ENCODE peak calls at places on chromosome 20, in seven cellular contexts. A is neuronal stem cell, R is neural progenitor cell, T is endodermal cell, M is IMR-90, Y is fibroblast of lung, K is keratinocyte. W is an unnamed sample.

GRCh38 chr20:44600758-44601562 is 18.6 kb downstream of the PKIG start:
- DNase-seq in R (no peak), A (no peak), T (no peak), M (peak; percentile 47), K (no peak), Y (peak; percentile 58), W (no peak)

GRCh38 chr20:8918145-8918544 is 150.7 kb upstream of the PLCB4 start:
- DNase-seq in R (no peak), Y (no peak), K (no peak), M (no peak), A (no peak), T (no peak), W (no peak)

GRCh38 chr20:14576478-14576877 is 239.1 kb upstream of the FLRT3 start:
- DNase-seq in Y (no peak), M (no peak), K (no peak), A (no peak), T (no peak), R (no peak), W (no peak)

GRCh38 chr20:63977392-63978276 is 1.8 kb downstream of the SAMD10 start:
- DNase-seq in A (no peak), T (peak; percentile 55), M (peak; percentile 88), R (no peak), K (no peak), Y (peak; percentile 79), W (peak; percentile 72)

GRCh38 chr20:9225879-9226278 is 157.0 kb downstream of the PLCB4 start:
- DNase-seq in M (no peak), A (no peak), Y (no peak), R (no peak), K (no peak), T (no peak), W (no peak)

GRCh38 chr20:10602141-10602660 is 71.6 kb downstream of the JAG1 start:
- DNase-seq in Y (no peak), R (no peak), K (no peak), M (no peak), T (no peak), A (no peak), W (no peak)

GRCh38 chr20:47576516-47577033 is 74.9 kb downstream of the NCOA3 start:
- DNase-seq in T (peak; percentile 61), K (no peak), M (peak; percentile 90), R (peak; percentile 32), Y (peak; percentile 93), A (no peak), W (peak; percentile 78)

GRCh38 chr20:1958426-1958825 is 35.4 kb downstream of the PDYN start:
- DNase-seq in M (no peak), R (no peak), A (no peak), T (no peak), K (no peak), Y (no peak), W (no peak)

GRCh38 chr20:34615477-34615876 is 57.0 kb downstream of the MAP1LC3A start:
- DNase-seq in R (no peak), T (no peak), Y (peak; percentile 39), K (no peak), A (no peak), M (peak; percentile 49), W (no peak)

GRCh38 chr20:31638317-31638716 is 605 bp downstream of the COX4I2 start:
- DNase-seq in M (no peak), Y (no peak), R (no peak), K (no peak), T (no peak), A (no peak), W (no peak)

GRCh38 chr20:32052090-32052791 is at the start of gene HCK:
- DNase-seq in R (peak; percentile 59), T (peak; percentile 70), M (no peak), A (no peak), K (no peak), Y (no peak), W (no peak)

GRCh38 chr20:1652960-1653359 is 4.6 kb downstream of the SIRPG start:
- DNase-seq in Y (no peak), R (no peak), K (no peak), M (no peak), T (no peak), A (no peak), W (no peak)

GRCh38 chr20:48294196-48294595 is 508.9 kb upstream of the SULF2 start:
- DNase-seq in M (peak; percentile 39), A (no peak), T (no peak), Y (peak; percentile 91), K (no peak), R (no peak), W (no peak)

GRCh38 chr20:32332614-32333013 is 25.5 kb upstream of the ASXL1 start:
- DNase-seq in R (no peak), K (no peak), T (no peak), A (no peak), Y (peak; percentile 82), M (peak; percentile 76), W (peak; percentile 87)

GRCh38 chr20:10508060-10508459 is 73.0 kb downstream of the SLX4IP start:
- DNase-seq in A (no peak), K (no peak), Y (no peak), M (peak; percentile 19), T (no peak), R (no peak), W (no peak)

GRCh38 chr20:13141541-13141940 is 79.5 kb upstream of the ISM1 start:
- DNase-seq in K (no peak), T (no peak), M (no peak), R (no peak), A (no peak), Y (no peak), W (no peak)

GRCh38 chr20:33883164-33883563 is 72.0 kb downstream of the CHMP4B start:
- DNase-seq in R (no peak), M (no peak), T (no peak), K (no peak), A (no peak), Y (no peak), W (peak; percentile 22)

GRCh38 chr20:52103911-52104545 is 87.6 kb downstream of the ZFP64 start:
- DNase-seq in M (peak; percentile 14), R (peak; percentile 49), Y (peak; percentile 42), K (no peak), T (peak; percentile 86), A (no peak), W (no peak)
- H3K9ac ChIP-seq in M (peak overlapping the region; percentile 57), R (no peak overlapping the region), Y (peak overlapping the region; percentile 31), K (peak overlapping the region; percentile 79), T (peak overlapping the region; percentile 3), A (no peak overlapping the region), W (no peak overlapping the region)

DNA sequence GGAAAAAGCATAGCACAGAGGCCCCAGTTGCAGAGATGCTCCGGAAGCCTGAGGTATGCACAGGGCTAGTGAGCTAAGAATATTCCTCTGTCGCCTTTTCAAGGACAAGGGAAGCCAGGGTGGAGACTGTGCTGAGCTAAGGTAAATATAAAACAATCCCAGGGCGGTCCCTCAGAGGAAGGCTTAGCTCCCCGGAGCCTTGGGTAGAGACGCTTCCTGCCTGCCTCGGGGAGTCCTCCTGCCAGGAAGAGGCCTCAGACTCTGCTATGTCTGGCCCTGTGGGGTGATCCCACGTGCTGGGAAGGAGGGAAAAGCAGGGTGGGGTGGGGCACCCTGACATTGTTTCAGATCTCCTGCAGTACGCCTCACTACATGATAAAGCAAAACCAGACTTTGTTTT is 134.9 kb upstream of the FOXA2 start:
- DNase-seq in K (no peak), M (no peak), A (no peak), R (no peak), Y (no peak), T (no peak), W (no peak)
- H3K27ac ChIP-seq in K (no peak overlapping the region), M (no peak overlapping the region), A (no peak overlapping the region), R (no peak overlapping the region), Y (no peak overlapping the region), T (no peak overlapping the region), W (no peak overlapping the region)

DNA sequence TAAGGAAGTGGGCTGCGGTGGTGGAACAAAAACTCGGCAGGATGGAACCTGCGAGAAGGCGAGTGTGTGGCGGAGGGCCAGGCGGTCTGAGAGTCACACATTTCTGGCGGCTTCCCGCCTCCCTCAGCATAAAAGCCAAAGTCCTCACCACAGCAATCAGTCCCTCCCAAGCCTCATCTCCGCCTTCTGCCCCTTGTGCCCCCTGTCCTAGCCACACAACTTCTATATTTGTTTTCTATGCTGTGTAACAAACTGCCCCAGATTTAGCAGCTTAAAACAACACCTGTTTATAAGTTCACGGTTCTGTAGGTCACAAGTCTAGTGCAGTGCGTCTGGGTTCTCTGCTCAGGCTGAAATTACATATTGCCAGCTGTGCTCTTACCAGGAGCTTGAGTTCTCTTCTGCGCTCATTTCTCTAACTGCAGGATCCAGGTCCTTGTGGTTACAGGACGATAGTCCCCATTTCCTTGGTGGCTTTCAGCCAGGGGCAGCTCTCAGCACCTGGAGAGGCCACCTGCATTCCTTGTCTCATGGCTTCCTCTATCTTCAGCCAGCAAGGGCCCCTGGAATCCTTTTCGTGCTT is 11.7 kb upstream of the SPO11 start:
- DNase-seq in Y (no peak), A (no peak), M (no peak), K (no peak), R (no peak), T (peak; percentile 45), W (no peak)
- H3K4me3 ChIP-seq in Y (no peak overlapping the region), A (no peak overlapping the region), M (no peak overlapping the region), K (no peak overlapping the region), R (no peak overlapping the region), T (no peak overlapping the region), W (no peak overlapping the region)

GRCh38 chr20:61662226-61662945 is 403.3 kb downstream of the TAF4 start:
- DNase-seq in Y (no peak), A (no peak), R (no peak), M (no peak), T (peak; percentile 84), K (no peak), W (no peak)

GRCh38 chr20:61665746-61666470 is 399.8 kb downstream of the TAF4 start:
- DNase-seq in R (no peak), A (no peak), K (no peak), Y (no peak), M (no peak), T (no peak), W (peak; percentile 48)

GRCh38 chr20:61662946-61663460 is 402.7 kb downstream of the TAF4 start:
- DNase-seq in M (no peak), A (no peak), R (no peak), K (no peak), Y (no peak), T (no peak), W (no peak)

GRCh38 chr20:61664741-61665320 is 400.9 kb downstream of the TAF4 start:
- DNase-seq in M (no peak), Y (no peak), T (no peak), K (no peak), R (no peak), A (no peak), W (peak; percentile 36)

DNA sequence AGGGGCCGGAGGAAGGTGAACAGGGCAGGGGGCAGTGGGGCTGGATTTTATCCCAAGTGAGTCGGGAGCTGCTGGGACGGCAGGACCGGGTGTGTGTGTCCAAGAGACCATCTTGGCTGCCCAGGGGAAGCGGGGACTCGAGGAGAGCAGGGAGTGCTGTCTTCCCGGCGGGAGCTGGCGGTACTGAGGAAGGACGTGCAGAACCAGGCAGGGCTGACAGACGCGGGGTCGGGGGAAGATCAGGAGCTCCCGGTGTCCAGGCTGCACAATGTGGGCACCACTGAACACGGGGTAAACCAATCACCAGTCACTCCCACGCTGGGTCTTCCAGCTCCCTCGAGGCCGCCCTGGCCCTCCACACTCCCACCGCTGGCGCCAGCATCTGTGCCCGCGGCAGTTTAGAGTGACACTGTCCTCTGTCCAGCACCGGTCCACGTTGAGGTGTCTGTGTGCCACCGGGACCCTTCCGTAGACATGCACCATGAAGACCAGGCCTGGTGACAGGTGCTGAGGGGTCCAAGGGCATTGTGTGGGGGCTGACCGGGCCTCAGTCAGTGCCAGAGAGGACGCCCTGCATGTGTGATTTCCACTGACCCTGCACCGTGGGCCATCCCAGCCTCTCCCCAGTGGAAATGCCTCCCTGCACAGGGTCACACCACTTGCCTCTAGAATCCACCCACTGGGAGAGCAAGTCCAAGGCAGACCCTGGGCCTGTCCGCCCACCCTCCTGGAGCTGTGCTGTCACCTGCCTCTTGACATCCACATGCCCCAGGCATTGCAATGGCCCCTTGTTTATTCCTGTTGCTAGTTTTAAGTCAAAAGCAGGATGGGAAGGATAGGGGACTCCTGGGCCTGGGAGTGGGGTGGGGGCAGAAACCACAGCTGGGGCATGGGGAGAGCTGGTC is 401.9 kb downstream of the TAF4 start:
- DNase-seq in Y (no peak), R (no peak), M (no peak), A (no peak), T (no peak), K (no peak), W (peak; percentile 65)
- H3K9ac ChIP-seq in Y (no peak overlapping the region), R (no peak overlapping the region), M (no peak overlapping the region), A (no peak overlapping the region), T (no peak overlapping the region), K (no peak overlapping the region), W (no peak overlapping the region)

W was measured in kidney.